ENCODE peak calls at places on chromosomes 2 and 18, in nine cellular contexts. Z, B, N, S, X, I, G, A and T are unnamed samples.

GRCh38 chr18:7617738-7618422 is 50.8 kb downstream of the PTPRM start:
- DNase-seq in G (peak; percentile 53), A (no peak), X (peak; percentile 74), I (peak; percentile 37), N (no peak), B (no peak), S (peak; percentile 31), Z (peak; percentile 86), T (peak; percentile 89)

GRCh38 chr2:138090330-138090729 is 126.1 kb downstream of the HNMT start:
- DNase-seq in A (peak; percentile 22), N (no peak), I (peak; percentile 21), S (peak; percentile 18), X (no peak), Z (peak; percentile 66), G (no peak), B (no peak), T (peak; percentile 68)

GRCh38 chr2:165681841-165682240 is 112.2 kb downstream of the GALNT3 start:
- DNase-seq in G (no peak), B (no peak), Z (no peak), S (peak; percentile 42), I (no peak), X (no peak), N (no peak), A (no peak), T (no peak)

GRCh38 chr2:105765415-105766299 is 20.9 kb downstream of the NCK2 start:
- DNase-seq in X (no peak), N (no peak), B (no peak), A (no peak), G (no peak), S (no peak), I (no peak), Z (no peak), T (no peak)

GRCh38 chr2:232886176-232886575 is 16.1 kb downstream of the SNORC start:
- DNase-seq in N (no peak), Z (no peak), S (no peak), B (no peak), X (no peak), I (no peak), G (no peak), A (no peak), T (no peak)

GRCh38 chr2:109339519-109339991 is 210.6 kb downstream of the SH3RF3 start:
- DNase-seq in I (no peak), A (no peak), B (no peak), N (no peak), S (no peak), Z (peak; percentile 66), G (no peak), X (no peak), T (peak; percentile 78)

GRCh38 chr18:697771-698170 is 14.7 kb downstream of the ENOSF1 start:
- DNase-seq in G (no peak), I (no peak), N (no peak), A (no peak), B (no peak), S (no peak), Z (no peak), X (no peak), T (no peak)

GRCh38 chr2:68653538-68653982 is 10.2 kb downstream of the PROKR1 start:
- DNase-seq in I (peak; percentile 17), G (no peak), Z (peak; percentile 95), N (no peak), X (no peak), A (no peak), B (peak; percentile 55), S (peak; percentile 17), T (no peak)

GRCh38 chr2:233448220-233448559 is 93.9 kb downstream of the DGKD start:
- DNase-seq in S (peak; percentile 61), X (peak; percentile 37), I (no peak), Z (peak; percentile 26), B (peak; percentile 39), G (no peak), N (no peak), A (no peak), T (no peak)

GRCh38 chr2:44774826-44775492 is 166.5 kb upstream of the SIX3 start:
- DNase-seq in B (no peak), X (peak; percentile 48), Z (no peak), I (no peak), A (no peak), S (no peak), G (no peak), N (no peak), T (no peak)

GRCh38 chr2:196453613-196454047 is 185.9 kb upstream of the CCDC150 start:
- DNase-seq in B (peak; percentile 47), G (peak; percentile 19), X (peak; percentile 63), Z (peak; percentile 75), N (no peak), S (peak; percentile 61), A (peak; percentile 60), I (peak; percentile 59), T (peak; percentile 63)

GRCh38 chr2:101912545-101912944 is 79.2 kb upstream of the IL1R2 start:
- DNase-seq in G (no peak), B (no peak), S (no peak), X (no peak), I (no peak), A (no peak), N (no peak), Z (no peak), T (no peak)

GRCh38 chr2:188811522-188811921 is 162.7 kb upstream of the COL3A1 start:
- DNase-seq in S (no peak), X (no peak), A (no peak), I (peak; percentile 38), N (no peak), B (no peak), Z (peak; percentile 84), G (no peak), T (peak; percentile 75)

GRCh38 chr2:40680547-40680946 is 228.7 kb upstream of the SLC8A1 start:
- DNase-seq in I (no peak), N (no peak), X (no peak), Z (no peak), B (no peak), S (no peak), G (no peak), A (no peak), T (peak; percentile 47)

GRCh38 chr2:17580319-17580715 is 39.8 kb downstream of the VSNL1 start:
- DNase-seq in X (no peak), Z (no peak), N (no peak), B (no peak), G (no peak), A (no peak), I (no peak), S (no peak), T (no peak)

GRCh38 chr2:46499392-46499785 is 20.0 kb downstream of the TMEM247 start:
- DNase-seq in I (no peak), N (no peak), X (no peak), Z (no peak), A (no peak), G (no peak), B (no peak), S (no peak), T (peak; percentile 9)

GRCh38 chr2:103484906-103485305 is 723.1 kb downstream of the TMEM182 start:
- DNase-seq in N (no peak), G (no peak), Z (no peak), S (no peak), X (no peak), B (no peak), I (no peak), A (no peak), T (no peak)

GRCh38 chr2:28359222-28360065 is 33.2 kb upstream of the FOSL2 start:
- DNase-seq in I (peak; percentile 73), Z (peak; percentile 88), G (no peak), A (no peak), B (peak; percentile 90), N (peak; percentile 73), S (peak; percentile 44), X (no peak), T (no peak)

GRCh38 chr2:24955232-24955631 is 16.5 kb downstream of the DNAJC27 start:
- DNase-seq in A (no peak), I (no peak), Z (no peak), X (no peak), N (no peak), G (no peak), B (no peak), S (no peak), T (no peak)
- H3K36me3 ChIP-seq in A (peaks cover 18% of the 10 kb centered on the region), I (peaks cover 3% of the 10 kb centered on the region), Z (peaks cover 49% of the 10 kb centered on the region), X (peaks cover 11% of the 10 kb centered on the region), N (peaks cover 68% of the 10 kb centered on the region), G (no peaks in the 10 kb centered on the region), B (peaks cover 44% of the 10 kb centered on the region), S (no peaks in the 10 kb centered on the region), T (peaks cover 33% of the 10 kb centered on the region)

DNA sequence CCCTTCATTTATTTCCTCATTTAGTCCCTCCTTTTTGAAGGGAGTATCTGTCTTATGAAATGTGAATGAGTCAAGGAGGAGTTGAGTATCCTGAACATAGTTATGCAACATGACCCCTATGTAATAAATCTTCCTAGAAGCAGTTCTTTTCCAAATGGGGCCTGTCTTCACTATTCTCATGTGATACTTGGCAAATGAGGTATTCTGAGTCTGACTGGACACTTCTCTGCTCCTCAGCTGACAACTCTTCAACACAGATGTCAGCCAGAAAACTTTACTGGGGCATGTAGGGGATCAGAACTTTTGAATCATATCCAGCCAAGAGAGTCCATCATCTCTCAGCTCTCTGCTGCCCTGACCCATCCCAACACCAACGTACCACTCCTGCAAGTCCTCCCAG is 291.6 kb downstream of the ZNF385B start:
- DNase-seq in X (no peak), G (peak; percentile 25), S (no peak), N (no peak), A (no peak), I (peak; percentile 56), B (no peak), Z (peak; percentile 66), T (peak; percentile 78)
- H3K4me1 ChIP-seq in X (peaks cover 10% of the 10 kb centered on the region), G (no peaks in the 10 kb centered on the region), S (no peaks in the 10 kb centered on the region), N (no peaks in the 10 kb centered on the region), A (no peaks in the 10 kb centered on the region), I (peaks cover 16% of the 10 kb centered on the region), B (no peaks in the 10 kb centered on the region), Z (no peaks in the 10 kb centered on the region), T (peaks cover 6% of the 10 kb centered on the region)

GRCh38 chr2:26540306-26540705 is 62.4 kb upstream of the OTOF start:
- DNase-seq in S (no peak), B (no peak), G (no peak), N (no peak), Z (no peak), I (no peak), A (no peak), X (no peak), T (no peak)

GRCh38 chr2:26542676-26543505 is 65.0 kb upstream of the OTOF start:
- DNase-seq in N (no peak), B (no peak), X (no peak), A (no peak), I (peak; percentile 30), S (no peak), Z (no peak), G (no peak), T (no peak)

GRCh38 chr2:26542194-26542455 is 64.2 kb upstream of the OTOF start:
- DNase-seq in B (no peak), N (no peak), S (no peak), Z (no peak), X (no peak), G (no peak), I (no peak), A (no peak), T (no peak)

GRCh38 chr2:26540977-26541376 is 63.1 kb upstream of the OTOF start:
- DNase-seq in S (no peak), B (no peak), Z (no peak), A (no peak), N (no peak), X (no peak), G (no peak), I (no peak), T (no peak)

GRCh38 chr2:26541401-26542193 is 63.7 kb upstream of the OTOF start:
- DNase-seq in N (no peak), A (no peak), B (no peak), I (no peak), S (no peak), G (no peak), Z (no peak), X (no peak), T (no peak)
- H3K36me3 ChIP-seq in N (no peaks in the 10 kb centered on the region), A (no peaks in the 10 kb centered on the region), B (no peaks in the 10 kb centered on the region), I (no peaks in the 10 kb centered on the region), S (no peaks in the 10 kb centered on the region), G (no peaks in the 10 kb centered on the region), Z (no peaks in the 10 kb centered on the region), X (no peaks in the 10 kb centered on the region), T (no peaks in the 10 kb centered on the region)

GRCh38 chr2:172251231-172251630 is 148.5 kb upstream of the DLX2 start:
- DNase-seq in A (no peak), N (no peak), S (no peak), B (no peak), X (no peak), G (no peak), Z (no peak), I (no peak), T (peak; percentile 78)
- H3K4me1 ChIP-seq in A (peaks cover 100% of the 10 kb centered on the region), N (no peaks in the 10 kb centered on the region), S (no peaks in the 10 kb centered on the region), B (no peaks in the 10 kb centered on the region), X (peaks cover 12% of the 10 kb centered on the region), G (no peaks in the 10 kb centered on the region), Z (peaks cover 3% of the 10 kb centered on the region), I (peaks cover 4% of the 10 kb centered on the region), T (peaks cover 67% of the 10 kb centered on the region)